ENCODE peak calls at places on chromosome 18, in eight cellular contexts. One of them, this sample, is unnamed.

GRCh38 chr18:2354292-2354691 is 217.0 kb downstream of the METTL4 start:
- DNase-seq in esophagus squamous epithelium: no peak
- DNase-seq in WERI-Rb-1: no peak
- DNase-seq in pancreas: no peak
- DNase-seq in brain microvascular endothelial cell: no peak
- DNase-seq in CD8-positive, alpha-beta T cell: no peak
- DNase-seq in neural progenitor cell: no peak
- DNase-seq in lower lobe of right lung: no peak
- DNase-seq in this sample: no peak

GRCh38 chr18:79507546-79508480 is 112.1 kb downstream of the NFATC1 start:
- DNase-seq in esophagus squamous epithelium: no peak
- DNase-seq in WERI-Rb-1: no peak
- DNase-seq in pancreas: peak; percentile 44
- DNase-seq in brain microvascular endothelial cell: peak; percentile 28
- DNase-seq in CD8-positive, alpha-beta T cell: no peak
- DNase-seq in neural progenitor cell: no peak
- DNase-seq in lower lobe of right lung: peak; percentile 74
- DNase-seq in this sample: peak; percentile 59

GRCh38 chr18:65788373-65788772 is 37.6 kb downstream of the CDH7 start:
- DNase-seq in esophagus squamous epithelium: no peak
- DNase-seq in WERI-Rb-1: peak; percentile 61
- DNase-seq in pancreas: no peak
- DNase-seq in brain microvascular endothelial cell: no peak
- DNase-seq in CD8-positive, alpha-beta T cell: no peak
- DNase-seq in neural progenitor cell: peak; percentile 13
- DNase-seq in lower lobe of right lung: no peak
- DNase-seq in this sample: no peak

GRCh38 chr18:75207298-75208054 is 1.5 kb downstream of the PTGR3 start:
- DNase-seq in esophagus squamous epithelium: no peak
- DNase-seq in WERI-Rb-1: no peak
- DNase-seq in pancreas: no peak
- DNase-seq in brain microvascular endothelial cell: no peak
- DNase-seq in CD8-positive, alpha-beta T cell: no peak
- DNase-seq in neural progenitor cell: peak; percentile 27
- DNase-seq in lower lobe of right lung: no peak
- DNase-seq in this sample: no peak

GRCh38 chr18:6781846-6782245 is 52.3 kb downstream of the ARHGAP28 start:
- DNase-seq in esophagus squamous epithelium: no peak
- DNase-seq in WERI-Rb-1: no peak
- DNase-seq in pancreas: no peak
- DNase-seq in brain microvascular endothelial cell: peak; percentile 45
- DNase-seq in CD8-positive, alpha-beta T cell: no peak
- DNase-seq in neural progenitor cell: no peak
- DNase-seq in lower lobe of right lung: no peak
- DNase-seq in this sample: no peak

GRCh38 chr18:43590182-43590903 is 313.1 kb upstream of the SYT4 start:
- DNase-seq in esophagus squamous epithelium: no peak
- DNase-seq in WERI-Rb-1: no peak
- DNase-seq in pancreas: no peak
- DNase-seq in brain microvascular endothelial cell: no peak
- DNase-seq in CD8-positive, alpha-beta T cell: no peak
- DNase-seq in neural progenitor cell: no peak
- DNase-seq in lower lobe of right lung: no peak
- DNase-seq in this sample: no peak

GRCh38 chr18:46418657-46419260 is 238.3 kb downstream of the LOXHD1 start:
- DNase-seq in esophagus squamous epithelium: no peak
- DNase-seq in WERI-Rb-1: no peak
- DNase-seq in pancreas: no peak
- DNase-seq in brain microvascular endothelial cell: no peak
- DNase-seq in CD8-positive, alpha-beta T cell: no peak
- DNase-seq in neural progenitor cell: no peak
- DNase-seq in lower lobe of right lung: no peak
- DNase-seq in this sample: no peak

GRCh38 chr18:45775726-45776125 is 49.7 kb upstream of the SIGLEC15 start:
- DNase-seq in esophagus squamous epithelium: no peak
- DNase-seq in WERI-Rb-1: no peak
- DNase-seq in pancreas: no peak
- DNase-seq in brain microvascular endothelial cell: no peak
- DNase-seq in CD8-positive, alpha-beta T cell: no peak
- DNase-seq in neural progenitor cell: no peak
- DNase-seq in lower lobe of right lung: no peak
- DNase-seq in this sample: no peak

GRCh38 chr18:72470391-72470790 is 73.8 kb downstream of the CBLN2 start:
- DNase-seq in esophagus squamous epithelium: no peak
- DNase-seq in WERI-Rb-1: no peak
- DNase-seq in pancreas: no peak
- DNase-seq in brain microvascular endothelial cell: no peak
- DNase-seq in CD8-positive, alpha-beta T cell: no peak
- DNase-seq in neural progenitor cell: no peak
- DNase-seq in lower lobe of right lung: no peak
- DNase-seq in this sample: no peak

GRCh38 chr18:7740815-7741214 is 173.7 kb downstream of the PTPRM start:
- DNase-seq in esophagus squamous epithelium: no peak
- DNase-seq in WERI-Rb-1: no peak
- DNase-seq in pancreas: no peak
- DNase-seq in brain microvascular endothelial cell: no peak
- DNase-seq in CD8-positive, alpha-beta T cell: no peak
- DNase-seq in neural progenitor cell: peak; percentile 43
- DNase-seq in lower lobe of right lung: no peak
- DNase-seq in this sample: no peak

GRCh38 chr18:51582551-51582950 is 385.1 kb upstream of the MEX3C start:
- DNase-seq in esophagus squamous epithelium: no peak
- DNase-seq in WERI-Rb-1: no peak
- DNase-seq in pancreas: no peak
- DNase-seq in brain microvascular endothelial cell: no peak
- DNase-seq in CD8-positive, alpha-beta T cell: no peak
- DNase-seq in neural progenitor cell: no peak
- DNase-seq in lower lobe of right lung: no peak
- DNase-seq in this sample: no peak

GRCh38 chr18:21112543-21113105 is 1.0 kb upstream of the ROCK1 start:
- DNase-seq in esophagus squamous epithelium: no peak
- DNase-seq in WERI-Rb-1: no peak
- DNase-seq in pancreas: no peak
- DNase-seq in brain microvascular endothelial cell: no peak
- DNase-seq in CD8-positive, alpha-beta T cell: no peak
- DNase-seq in neural progenitor cell: no peak
- DNase-seq in lower lobe of right lung: no peak
- DNase-seq in this sample: no peak

GRCh38 chr18:1848716-1849115 is 722.6 kb downstream of the METTL4 start:
- DNase-seq in esophagus squamous epithelium: no peak
- DNase-seq in WERI-Rb-1: no peak
- DNase-seq in pancreas: no peak
- DNase-seq in brain microvascular endothelial cell: no peak
- DNase-seq in CD8-positive, alpha-beta T cell: no peak
- DNase-seq in neural progenitor cell: no peak
- DNase-seq in lower lobe of right lung: no peak
- DNase-seq in this sample: no peak

GRCh38 chr18:10515456-10515855 is 10.4 kb upstream of the NAPG start:
- DNase-seq in esophagus squamous epithelium: no peak
- DNase-seq in WERI-Rb-1: no peak
- DNase-seq in pancreas: no peak
- DNase-seq in brain microvascular endothelial cell: no peak
- DNase-seq in CD8-positive, alpha-beta T cell: no peak
- DNase-seq in neural progenitor cell: no peak
- DNase-seq in lower lobe of right lung: no peak
- DNase-seq in this sample: no peak

GRCh38 chr18:8375899-8376512 is 233.2 kb upstream of the RAB12 start:
- DNase-seq in esophagus squamous epithelium: no peak
- DNase-seq in WERI-Rb-1: no peak
- DNase-seq in pancreas: no peak
- DNase-seq in brain microvascular endothelial cell: no peak
- DNase-seq in CD8-positive, alpha-beta T cell: no peak
- DNase-seq in neural progenitor cell: no peak
- DNase-seq in lower lobe of right lung: no peak
- DNase-seq in this sample: no peak

GRCh38 chr18:12336251-12336650 is 28.2 kb downstream of the TUBB6 start:
- DNase-seq in esophagus squamous epithelium: no peak
- DNase-seq in WERI-Rb-1: no peak
- DNase-seq in pancreas: no peak
- DNase-seq in brain microvascular endothelial cell: no peak
- DNase-seq in CD8-positive, alpha-beta T cell: no peak
- DNase-seq in neural progenitor cell: peak; percentile 20
- DNase-seq in lower lobe of right lung: no peak
- DNase-seq in this sample: no peak

GRCh38 chr18:43061318-43061717 is 54.2 kb downstream of the RIT2 start:
- DNase-seq in esophagus squamous epithelium: no peak
- DNase-seq in WERI-Rb-1: no peak
- DNase-seq in pancreas: no peak
- DNase-seq in brain microvascular endothelial cell: no peak
- DNase-seq in CD8-positive, alpha-beta T cell: no peak
- DNase-seq in neural progenitor cell: no peak
- DNase-seq in lower lobe of right lung: no peak
- DNase-seq in this sample: no peak

GRCh38 chr18:70464343-70465114 is 175.7 kb downstream of the SOCS6 start:
- DNase-seq in esophagus squamous epithelium: no peak
- DNase-seq in WERI-Rb-1: peak; percentile 71
- DNase-seq in pancreas: peak; percentile 56
- DNase-seq in brain microvascular endothelial cell: peak; percentile 54
- DNase-seq in CD8-positive, alpha-beta T cell: no peak
- DNase-seq in neural progenitor cell: peak; percentile 83
- DNase-seq in lower lobe of right lung: peak; percentile 82
- DNase-seq in this sample: no peak

GRCh38 chr18:10088734-10089133 is 174.9 kb downstream of the VAPA start:
- DNase-seq in esophagus squamous epithelium: no peak
- DNase-seq in WERI-Rb-1: no peak
- DNase-seq in pancreas: no peak
- DNase-seq in brain microvascular endothelial cell: no peak
- DNase-seq in CD8-positive, alpha-beta T cell: no peak
- DNase-seq in neural progenitor cell: no peak
- DNase-seq in lower lobe of right lung: no peak
- DNase-seq in this sample: no peak

GRCh38 chr18:64333584-64333983 is 184.7 kb upstream of the LINC00305 start:
- DNase-seq in esophagus squamous epithelium: no peak
- DNase-seq in WERI-Rb-1: no peak
- DNase-seq in pancreas: no peak
- DNase-seq in brain microvascular endothelial cell: no peak
- DNase-seq in CD8-positive, alpha-beta T cell: no peak
- DNase-seq in neural progenitor cell: no peak
- DNase-seq in lower lobe of right lung: no peak
- DNase-seq in this sample: no peak

GRCh38 chr18:24827500-24827899 is 367.1 kb downstream of the HRH4 start:
- DNase-seq in esophagus squamous epithelium: no peak
- DNase-seq in WERI-Rb-1: no peak
- DNase-seq in pancreas: no peak
- DNase-seq in brain microvascular endothelial cell: no peak
- DNase-seq in CD8-positive, alpha-beta T cell: no peak
- DNase-seq in neural progenitor cell: no peak
- DNase-seq in lower lobe of right lung: no peak
- DNase-seq in this sample: no peak

GRCh38 chr18:11149441-11150270 is at the start of gene PIEZO2:
- DNase-seq in esophagus squamous epithelium: no peak
- DNase-seq in WERI-Rb-1: peak; percentile 74
- DNase-seq in pancreas: peak; percentile 31
- DNase-seq in brain microvascular endothelial cell: peak; percentile 69
- DNase-seq in CD8-positive, alpha-beta T cell: no peak
- DNase-seq in neural progenitor cell: peak; percentile 92
- DNase-seq in lower lobe of right lung: peak; percentile 55
- DNase-seq in this sample: no peak

GRCh38 chr18:7735606-7736175 is 168.6 kb downstream of the PTPRM start:
- DNase-seq in esophagus squamous epithelium: no peak
- DNase-seq in WERI-Rb-1: no peak
- DNase-seq in pancreas: no peak
- DNase-seq in brain microvascular endothelial cell: no peak
- DNase-seq in CD8-positive, alpha-beta T cell: no peak
- DNase-seq in neural progenitor cell: no peak
- DNase-seq in lower lobe of right lung: no peak
- DNase-seq in this sample: no peak

GRCh38 chr18:23587220-23587642 is 925 bp upstream of the NPC1 start:
- DNase-seq in esophagus squamous epithelium: no peak
- DNase-seq in WERI-Rb-1: no peak
- DNase-seq in pancreas: peak; percentile 6
- DNase-seq in brain microvascular endothelial cell: no peak
- DNase-seq in CD8-positive, alpha-beta T cell: no peak
- DNase-seq in neural progenitor cell: no peak
- DNase-seq in lower lobe of right lung: no peak
- DNase-seq in this sample: no peak
- H3K27ac ChIP-seq in esophagus squamous epithelium: peak overlapping the region; percentile 100
- H3K27ac ChIP-seq in WERI-Rb-1: no peak overlapping the region
- H3K27ac ChIP-seq in pancreas: peak overlapping the region; percentile 99
- H3K27ac ChIP-seq in brain microvascular endothelial cell: no peak overlapping the region
- H3K27ac ChIP-seq in CD8-positive, alpha-beta T cell: peak overlapping the region; percentile 99
- H3K27ac ChIP-seq in neural progenitor cell: no peak overlapping the region
- H3K27ac ChIP-seq in lower lobe of right lung: peak overlapping the region; percentile 98
- H3K27ac ChIP-seq in this sample: peak overlapping the region; percentile 98

GRCh38 chr18:48708807-48709206 is 170.0 kb downstream of the CTIF start:
- DNase-seq in esophagus squamous epithelium: no peak
- DNase-seq in WERI-Rb-1: no peak
- DNase-seq in pancreas: no peak
- DNase-seq in brain microvascular endothelial cell: no peak
- DNase-seq in CD8-positive, alpha-beta T cell: no peak
- DNase-seq in neural progenitor cell: no peak
- DNase-seq in lower lobe of right lung: no peak
- DNase-seq in this sample: no peak
- H3K27ac ChIP-seq in esophagus squamous epithelium: no peak overlapping the region
- H3K27ac ChIP-seq in WERI-Rb-1: no peak overlapping the region
- H3K27ac ChIP-seq in pancreas: no peak overlapping the region
- H3K27ac ChIP-seq in brain microvascular endothelial cell: no peak overlapping the region
- H3K27ac ChIP-seq in CD8-positive, alpha-beta T cell: no peak overlapping the region
- H3K27ac ChIP-seq in neural progenitor cell: no peak overlapping the region
- H3K27ac ChIP-seq in lower lobe of right lung: peak overlapping the region; percentile 56
- H3K27ac ChIP-seq in this sample: no peak overlapping the region

GRCh38 chr18:62939925-62940324 is 224.6 kb downstream of the PHLPP1 start:
- DNase-seq in esophagus squamous epithelium: no peak
- DNase-seq in WERI-Rb-1: no peak
- DNase-seq in pancreas: no peak
- DNase-seq in brain microvascular endothelial cell: no peak
- DNase-seq in CD8-positive, alpha-beta T cell: no peak
- DNase-seq in neural progenitor cell: no peak
- DNase-seq in lower lobe of right lung: no peak
- DNase-seq in this sample: no peak
- H3K27ac ChIP-seq in esophagus squamous epithelium: peak overlapping the region; percentile 57
- H3K27ac ChIP-seq in WERI-Rb-1: no peak overlapping the region
- H3K27ac ChIP-seq in pancreas: no peak overlapping the region
- H3K27ac ChIP-seq in brain microvascular endothelial cell: no peak overlapping the region
- H3K27ac ChIP-seq in CD8-positive, alpha-beta T cell: no peak overlapping the region
- H3K27ac ChIP-seq in neural progenitor cell: no peak overlapping the region
- H3K27ac ChIP-seq in lower lobe of right lung: no peak overlapping the region
- H3K27ac ChIP-seq in this sample: no peak overlapping the region

DNA sequence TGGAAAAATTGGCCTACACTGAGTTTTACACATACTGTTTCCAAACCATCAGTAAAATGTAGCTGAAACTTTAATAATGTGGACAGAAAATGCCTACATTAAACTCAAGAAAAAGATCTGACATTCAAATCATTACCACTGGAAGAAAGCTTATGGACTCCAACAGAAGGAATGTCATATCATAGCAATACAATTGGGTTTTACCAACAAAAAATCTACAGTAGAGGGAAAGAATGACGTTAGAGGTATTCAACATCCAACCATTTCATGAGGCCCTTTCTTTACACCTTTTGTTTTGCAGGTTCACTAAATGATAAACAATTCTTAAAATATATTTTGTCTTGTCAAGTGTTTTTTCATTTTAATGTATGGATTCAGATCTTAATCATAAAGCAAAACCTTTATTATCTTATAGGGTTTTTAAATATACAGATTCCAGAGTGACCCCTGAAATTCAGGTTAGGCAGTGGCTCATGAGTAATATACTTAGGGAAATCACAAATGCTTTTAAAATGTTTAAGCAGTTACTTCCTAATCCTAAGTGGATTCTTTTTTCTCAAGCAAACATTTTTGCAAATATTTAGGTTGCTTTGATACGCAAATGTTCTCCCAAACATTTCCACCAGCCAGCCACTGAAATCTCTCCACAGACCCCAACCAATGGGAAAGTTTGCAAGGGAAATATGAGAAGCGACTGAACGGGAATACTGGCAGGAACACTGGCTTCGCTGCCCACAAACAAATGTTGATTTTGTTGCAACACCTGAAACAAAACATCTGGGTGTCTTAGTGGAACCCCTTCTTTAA is 168.7 kb downstream of the TCF4 start:
- DNase-seq in esophagus squamous epithelium: no peak
- DNase-seq in WERI-Rb-1: no peak
- DNase-seq in pancreas: no peak
- DNase-seq in brain microvascular endothelial cell: no peak
- DNase-seq in CD8-positive, alpha-beta T cell: no peak
- DNase-seq in neural progenitor cell: peak; percentile 31
- DNase-seq in lower lobe of right lung: no peak
- DNase-seq in this sample: no peak
- H3K27ac ChIP-seq in esophagus squamous epithelium: peak overlapping the region; percentile 85
- H3K27ac ChIP-seq in WERI-Rb-1: no peak overlapping the region
- H3K27ac ChIP-seq in pancreas: no peak overlapping the region
- H3K27ac ChIP-seq in brain microvascular endothelial cell: no peak overlapping the region
- H3K27ac ChIP-seq in CD8-positive, alpha-beta T cell: no peak overlapping the region
- H3K27ac ChIP-seq in neural progenitor cell: peak overlapping the region; percentile 71
- H3K27ac ChIP-seq in lower lobe of right lung: peak overlapping the region; percentile 66
- H3K27ac ChIP-seq in this sample: peak overlapping the region; percentile 82

This sample was measured in breast epithelium.